ENCODE peak calls at places on chromosomes 3 and 15, in four cellular contexts. W is kidney, E is IMR-90, O is spleen. I is an unnamed sample.
A peak's percentile ranks its signal among the peaks of the same experiment; 100 is the strongest.

GRCh38 chr15:62887113-62887570 is 155.4 kb upstream of the TPM1 start:
- DNase-seq in E (peak; percentile 49), O (no peak), W (no peak), I (no peak)

GRCh38 chr3:141619450-141619849 is 118.6 kb upstream of the RNF7 start:
- DNase-seq in W (no peak), O (no peak), E (no peak), I (no peak)

GRCh38 chr15:33810083-33810595 is 158.2 kb upstream of the CHRM5 start:
- DNase-seq in W (no peak), O (no peak), E (peak; percentile 16), I (no peak)

GRCh38 chr3:125593991-125594574 is 1.2 kb downstream of the OSBPL11 start:
- DNase-seq in O (no peak), E (no peak), W (no peak), I (no peak)

GRCh38 chr3:61936344-61936937 is 375.1 kb downstream of the PTPRG start:
- DNase-seq in E (peak; percentile 15), W (no peak), O (no peak), I (no peak)

GRCh38 chr3:111729087-111729846 is 129.8 kb upstream of the PHLDB2 start:
- DNase-seq in O (no peak), E (peak; percentile 87), W (peak; percentile 81), I (peak; percentile 57)

GRCh38 chr3:114498779-114499370 is 205.0 kb downstream of the TIGIT start:
- DNase-seq in W (no peak), O (no peak), E (peak; percentile 81), I (no peak)

GRCh38 chr3:99287876-99288275 is 350.5 kb upstream of the COL8A1 start:
- DNase-seq in W (no peak), O (no peak), E (no peak), I (no peak)

GRCh38 chr3:47385796-47386195 is 5.0 kb downstream of the PTPN23 start:
- DNase-seq in W (no peak), O (peak; percentile 6), E (no peak), I (no peak)

GRCh38 chr3:62833538-62833937 is 41.7 kb downstream of the CADPS start:
- DNase-seq in O (no peak), E (no peak), W (no peak), I (no peak)

GRCh38 chr15:92667291-92667904 is 11.8 kb upstream of the FAM174B start:
- DNase-seq in E (no peak), O (no peak), W (no peak), I (no peak)

GRCh38 chr3:149277338-149277813 is 55.7 kb upstream of the CP start:
- DNase-seq in O (no peak), W (no peak), E (peak; percentile 84), I (no peak)

GRCh38 chr3:126671521-126671920 is 16.6 kb upstream of the TXNRD3 start:
- DNase-seq in W (no peak), O (no peak), E (no peak), I (no peak)

GRCh38 chr3:133943639-133944131 is 48.0 kb upstream of the RAB6B start:
- DNase-seq in E (peak; percentile 98), O (peak; percentile 45), W (peak; percentile 69), I (peak; percentile 40)

GRCh38 chr3:107193114-107193513 is 184.1 kb upstream of the CCDC54 start:
- DNase-seq in E (no peak), W (no peak), O (no peak), I (no peak)

GRCh38 chr3:121592856-121593702 is at the start of gene FBXO40:
- DNase-seq in O (no peak), E (no peak), W (no peak), I (peak; percentile 40)

GRCh38 chr15:64070965-64071851 is 22.4 kb downstream of the CIAO2A start:
- DNase-seq in W (peak; percentile 61), E (peak; percentile 88), O (no peak), I (peak; percentile 75)

GRCh38 chr3:99170867-99171517 is 269.5 kb upstream of the DCBLD2 start:
- DNase-seq in O (peak; percentile 57), E (no peak), W (peak; percentile 22), I (no peak)

GRCh38 chr3:134313839-134314587 is 60.2 kb downstream of the AMOTL2 start:
- DNase-seq in O (peak; percentile 43), E (no peak), W (no peak), I (no peak)

GRCh38 chr15:89089316-89090230 is 1.3 kb downstream of the ABHD2 start:
- DNase-seq in E (no peak), O (no peak), W (no peak), I (no peak)
- H3K27ac ChIP-seq in E (peak overlapping the region; percentile 52), O (peak overlapping the region; percentile 95), W (peak overlapping the region; percentile 90), I (peak overlapping the region; percentile 85)

GRCh38 chr3:166011771-166012170 is 174.5 kb upstream of the BCHE start:
- DNase-seq in W (no peak), O (no peak), E (no peak), I (no peak)

DNA sequence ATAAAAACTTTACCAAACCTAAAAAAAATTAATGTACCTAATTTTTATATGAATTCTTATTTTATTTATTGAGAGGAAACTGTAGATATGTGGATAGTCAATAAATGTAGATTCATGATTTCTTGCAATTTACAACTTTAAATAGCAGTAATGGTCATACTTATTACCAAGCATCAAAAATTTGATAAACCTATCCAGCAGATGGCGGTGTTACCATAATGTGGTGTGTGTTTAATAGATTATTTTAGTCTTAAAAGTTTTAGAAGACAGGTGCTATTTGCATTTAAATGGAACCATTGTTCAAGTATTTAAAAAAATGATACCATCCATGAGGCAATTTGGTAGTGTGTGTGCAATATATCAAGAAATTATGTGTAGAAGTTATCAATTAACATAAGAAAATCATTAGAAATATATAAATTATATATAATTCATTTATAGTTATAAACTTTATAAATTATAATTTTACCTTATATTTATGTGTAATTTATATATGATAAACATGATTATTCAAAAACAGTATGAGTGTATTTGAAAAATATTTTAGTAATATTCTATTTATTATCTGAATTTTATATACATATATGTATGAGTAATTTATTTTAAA is 176.0 kb upstream of the BCHE start:
- DNase-seq in W (no peak), O (no peak), E (peak; percentile 37), I (no peak)
- TF ChIP-seq CTCF in W (peak; percentile 27), O (no peak), E (peak; percentile 54), I (peak; percentile 20)

GRCh38 chr3:129593230-129593594 is 13.3 kb downstream of the PLXND1 start:
- DNase-seq in O (no peak), E (no peak), W (no peak), I (no peak)

GRCh38 chr3:129592362-129593150 is 13.9 kb downstream of the PLXND1 start:
- DNase-seq in O (peak; percentile 91), W (peak; percentile 97), E (no peak), I (no peak)

GRCh38 chr3:129593595-129594339 is 12.7 kb downstream of the PLXND1 start:
- DNase-seq in W (no peak), O (peak; percentile 89), E (no peak), I (no peak)

GRCh38 chr3:129594907-129595390 is 11.5 kb downstream of the PLXND1 start:
- DNase-seq in W (no peak), O (no peak), E (no peak), I (no peak)

DNA sequence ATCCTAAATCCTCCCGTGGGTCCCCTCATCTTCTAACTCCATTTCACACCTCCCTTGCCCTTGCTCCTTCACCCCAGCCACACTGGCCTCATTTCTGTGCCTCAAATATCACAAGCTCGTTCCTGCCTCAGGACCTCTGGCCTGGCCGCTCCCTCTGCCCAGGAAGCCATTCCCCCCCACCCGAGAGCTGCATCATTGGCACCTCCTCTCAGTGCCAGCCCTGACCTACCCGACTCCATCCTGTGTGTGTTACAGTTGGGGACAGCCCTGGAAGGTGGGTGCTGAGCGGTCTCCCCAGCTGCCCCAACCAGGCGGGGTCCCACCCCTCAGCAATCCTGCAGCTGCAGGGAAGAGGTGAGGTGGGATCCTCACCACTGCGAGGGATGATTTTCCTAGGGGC is 14.5 kb downstream of the PLXND1 start:
- DNase-seq in E (no peak), W (no peak), O (peak; percentile 78), I (no peak)
- H3K27ac ChIP-seq in E (no peak overlapping the region), W (peak overlapping the region; percentile 89), O (peak overlapping the region; percentile 89), I (peak overlapping the region; percentile 62)

DNA sequence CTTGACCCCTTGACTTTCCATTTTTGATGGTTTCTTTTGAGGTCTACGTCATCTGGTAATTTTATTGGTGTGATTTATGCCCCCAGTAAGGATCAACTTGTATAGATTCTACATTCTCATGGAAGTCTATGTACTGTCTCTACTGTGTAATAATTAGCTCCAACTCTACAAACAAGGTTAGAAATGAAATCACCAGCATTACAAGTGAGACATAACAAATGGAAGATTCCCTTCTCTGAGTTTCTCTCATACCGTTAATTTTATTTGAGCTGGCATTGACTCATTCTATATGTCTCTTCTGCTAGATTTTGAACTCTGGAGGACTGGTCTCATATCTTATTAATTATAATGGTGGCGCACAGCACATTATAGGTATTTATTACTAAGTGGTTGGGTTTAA is 138.9 kb downstream of the LPP start:
- DNase-seq in W (no peak), O (no peak), E (no peak), I (no peak)
- TF ChIP-seq CTCF in W (no peak), O (no peak), E (no peak), I (no peak)

DNA sequence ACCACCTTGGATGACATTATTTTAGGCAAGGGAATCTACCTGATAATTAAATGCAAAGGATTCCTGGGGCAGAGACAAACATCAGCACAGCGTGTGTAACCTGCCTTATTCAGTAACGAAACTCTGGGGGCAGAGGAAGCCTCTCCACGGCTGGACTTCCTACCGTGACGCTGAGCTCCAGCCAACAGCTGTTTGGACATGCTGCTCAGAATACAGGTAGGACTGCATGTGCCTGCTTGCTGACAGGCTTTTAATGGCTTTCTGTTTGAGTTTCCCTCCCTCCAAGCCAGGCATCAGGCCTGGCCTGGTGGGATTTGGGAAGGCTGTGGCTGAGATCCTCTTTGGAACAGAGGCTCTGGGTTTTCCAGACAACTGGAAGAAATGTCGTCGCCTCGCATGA is 150.6 kb downstream of the ADAMTS17 start:
- DNase-seq in W (peak; percentile 12), E (no peak), O (no peak), I (no peak)
- H3K27ac ChIP-seq in W (no peak overlapping the region), E (no peak overlapping the region), O (no peak overlapping the region), I (no peak overlapping the region)

DNA sequence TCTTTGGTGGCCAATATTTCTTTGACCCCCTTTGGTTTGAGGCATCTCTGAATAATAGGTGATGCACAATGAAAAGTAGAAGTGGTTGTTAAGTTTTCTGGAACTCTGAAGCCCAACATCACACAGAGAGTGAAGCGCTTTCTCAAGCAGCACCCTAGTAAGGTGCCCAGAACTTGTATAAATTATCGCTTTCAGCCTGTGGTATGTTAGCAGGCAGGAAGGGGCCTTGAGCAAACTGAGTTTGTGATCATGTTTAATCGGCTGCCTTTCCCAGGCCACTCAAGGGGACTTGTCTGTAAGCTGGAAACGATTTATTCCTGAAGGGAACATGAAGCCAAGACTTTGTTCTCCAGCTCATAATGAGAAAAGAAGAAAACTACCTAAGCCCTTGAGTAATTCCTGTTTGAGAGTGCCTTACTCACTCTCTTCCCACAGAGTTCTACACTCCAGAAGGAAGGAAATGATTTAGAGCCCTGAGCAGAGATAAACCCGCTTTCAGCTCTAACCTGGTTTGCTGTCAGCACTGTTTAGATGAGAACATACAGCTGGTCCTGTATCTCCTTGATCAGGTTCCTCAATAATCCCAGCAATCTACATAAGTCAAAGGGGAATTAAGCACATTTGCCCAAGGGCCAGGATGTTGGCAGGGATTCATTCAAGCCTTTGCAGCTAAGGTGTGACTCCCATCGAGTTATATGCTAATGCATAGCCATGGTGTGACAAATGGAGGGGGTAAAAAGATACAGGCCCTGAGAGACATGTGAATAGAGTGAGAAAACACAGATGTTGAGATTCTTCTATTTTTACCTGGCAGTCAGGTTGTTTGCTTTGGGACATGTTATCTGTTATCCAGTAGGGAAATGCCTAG is 187.7 kb upstream of the SLC24A5 start:
- DNase-seq in W (no peak), O (no peak), E (no peak), I (no peak)
- TF ChIP-seq CTCF in W (no peak), O (no peak), E (no peak), I (no peak)

GRCh38 chr3:124383846-124384483 is 346.3 kb upstream of the UMPS start:
- DNase-seq in W (no peak), O (no peak), E (no peak), I (no peak)
- H3K27ac ChIP-seq in W (no peak overlapping the region), O (no peak overlapping the region), E (no peak overlapping the region), I (no peak overlapping the region)